ENCODE peak calls at places on chromosomes 16 and 17, in eight cellular contexts. K is right atrium auricular region, E is SK-N-SH, A is mesothelial cell of epicardium, F is cardiac muscle cell, Y is fibroblast of lung, T is neural progenitor cell, C is WTC11. Z is an unnamed sample.

GRCh38 chr16:80682435-80683070 is 121.8 kb downstream of the CDYL2 start:
- DNase-seq in C (no peak), K (no peak), F (no peak), Y (peak; percentile 48), A (no peak), E (no peak), T (no peak), Z (no peak)

GRCh38 chr16:13883881-13884280 is 36.1 kb upstream of the ERCC4 start:
- DNase-seq in A (no peak), Y (peak; percentile 13), F (no peak), T (no peak), E (no peak), C (no peak), K (no peak), Z (no peak)

GRCh38 chr17:79948918-79949645 is 86.6 kb downstream of the TBC1D16 start:
- DNase-seq in E (peak; percentile 40), Y (no peak), C (no peak), A (no peak), K (no peak), T (peak; percentile 51), F (no peak), Z (no peak)

GRCh38 chr17:49842846-49843245 is 5.0 kb downstream of the TAC4 start:
- DNase-seq in E (no peak), T (no peak), K (no peak), C (no peak), F (no peak), Y (no peak), A (no peak), Z (no peak)

GRCh38 chr17:863880-864279 is 81.7 kb downstream of the MRM3 start:
- DNase-seq in T (no peak), A (no peak), Y (no peak), C (no peak), F (no peak), E (no peak), K (no peak), Z (no peak)

GRCh38 chr17:34400301-34400931 is 37.4 kb upstream of the CCL1 start:
- DNase-seq in E (no peak), C (no peak), T (no peak), A (no peak), F (no peak), K (no peak), Y (no peak), Z (no peak)

GRCh38 chr16:58843675-58844074 is 109.6 kb upstream of the GOT2 start:
- DNase-seq in Y (peak; percentile 33), K (no peak), T (peak; percentile 38), A (no peak), F (peak; percentile 35), E (peak; percentile 42), C (no peak), Z (no peak)

GRCh38 chr17:5541610-5542202 is 42.6 kb downstream of the NLRP1 start:
- DNase-seq in K (no peak), F (no peak), Y (no peak), T (peak; percentile 37), A (no peak), C (peak; percentile 31), E (no peak), Z (no peak)

GRCh38 chr16:30472328-30472942 is at the start of gene ITGAL:
- DNase-seq in K (peak; percentile 60), C (no peak), A (no peak), F (no peak), T (no peak), Y (no peak), E (no peak), Z (no peak)

GRCh38 chr17:44970136-44970737 is 2.1 kb upstream of the C1QL1 start:
- DNase-seq in K (no peak), Y (peak; percentile 31), C (peak; percentile 44), F (peak; percentile 60), E (peak; percentile 77), T (peak; percentile 81), A (no peak), Z (no peak)

GRCh38 chr16:89357460-89357859 is 132.9 kb downstream of the ANKRD11 start:
- DNase-seq in Y (no peak), E (peak; percentile 89), A (no peak), F (peak; percentile 59), C (no peak), T (peak; percentile 64), K (no peak), Z (no peak)

GRCh38 chr16:29702307-29702706 is 23.3 kb downstream of the QPRT start:
- DNase-seq in K (no peak), A (no peak), Y (no peak), T (no peak), C (no peak), E (no peak), F (no peak), Z (no peak)

GRCh38 chr16:2157480-2158261 is 2.1 kb downstream of the TRAF7 start:
- DNase-seq in K (no peak), C (no peak), F (no peak), A (no peak), Y (no peak), T (no peak), E (no peak), Z (no peak)

GRCh38 chr17:6548034-6548433 is 8.3 kb downstream of the PITPNM3 start:
- DNase-seq in A (no peak), K (no peak), T (no peak), Y (peak; percentile 7), C (no peak), F (no peak), E (no peak), Z (no peak)

GRCh38 chr16:68091604-68092261 is 6.6 kb downstream of the NFATC3 start:
- DNase-seq in E (no peak), Y (peak; percentile 70), K (no peak), C (no peak), A (no peak), F (no peak), T (no peak), Z (no peak)

GRCh38 chr16:57675752-57676623 is 7.9 kb downstream of the ADGRG3 start:
- DNase-seq in K (peak; percentile 66), E (no peak), C (peak; percentile 62), Y (no peak), T (peak; percentile 65), F (peak; percentile 35), A (no peak), Z (no peak)

GRCh38 chr17:60513014-60513413 is 13.0 kb downstream of the APPBP2 start:
- DNase-seq in T (no peak), E (no peak), Y (no peak), A (no peak), K (no peak), F (no peak), C (no peak), Z (no peak)

GRCh38 chr16:81748476-81749198 is 30.5 kb upstream of the PLCG2 start:
- DNase-seq in Y (no peak), C (no peak), T (no peak), A (no peak), K (no peak), E (no peak), F (no peak), Z (no peak)

GRCh38 chr17:82892869-82893565 is 53.2 kb upstream of the ZNF750 start:
- DNase-seq in T (no peak), K (no peak), F (peak; percentile 21), Y (no peak), E (no peak), A (no peak), C (no peak), Z (no peak)

DNA sequence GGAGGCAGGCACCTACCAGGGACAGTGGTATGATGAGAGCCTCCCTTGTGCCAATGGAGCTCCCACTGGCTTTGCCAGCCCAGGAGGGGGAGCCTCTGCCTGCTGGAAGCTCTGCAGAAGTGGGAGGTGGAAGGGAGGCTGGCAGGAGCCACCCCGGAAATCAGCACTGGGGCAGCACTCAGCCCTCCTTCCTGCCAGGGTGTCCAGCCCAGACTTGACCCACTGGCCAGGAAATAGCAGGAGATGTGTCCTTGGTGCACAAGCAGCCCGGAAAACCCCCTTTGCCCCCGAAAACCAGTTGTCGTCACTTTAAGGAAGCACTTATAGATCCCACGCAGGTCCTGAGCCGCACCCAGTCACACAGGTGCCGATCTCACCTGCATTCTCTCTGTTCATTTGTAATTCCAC is 49.3 kb upstream of the CACNG4 start:
- DNase-seq in E (peak; percentile 76), A (no peak), C (peak; percentile 43), T (peak; percentile 35), Y (no peak), F (no peak), K (no peak), Z (no peak)
- TF ChIP-seq CTCF in E (peak; percentile 58), A (no peak), C (no peak), T (peak; percentile 36), Y (no peak), F (no peak), K (peak; percentile 26), Z (peak; percentile 31)

DNA sequence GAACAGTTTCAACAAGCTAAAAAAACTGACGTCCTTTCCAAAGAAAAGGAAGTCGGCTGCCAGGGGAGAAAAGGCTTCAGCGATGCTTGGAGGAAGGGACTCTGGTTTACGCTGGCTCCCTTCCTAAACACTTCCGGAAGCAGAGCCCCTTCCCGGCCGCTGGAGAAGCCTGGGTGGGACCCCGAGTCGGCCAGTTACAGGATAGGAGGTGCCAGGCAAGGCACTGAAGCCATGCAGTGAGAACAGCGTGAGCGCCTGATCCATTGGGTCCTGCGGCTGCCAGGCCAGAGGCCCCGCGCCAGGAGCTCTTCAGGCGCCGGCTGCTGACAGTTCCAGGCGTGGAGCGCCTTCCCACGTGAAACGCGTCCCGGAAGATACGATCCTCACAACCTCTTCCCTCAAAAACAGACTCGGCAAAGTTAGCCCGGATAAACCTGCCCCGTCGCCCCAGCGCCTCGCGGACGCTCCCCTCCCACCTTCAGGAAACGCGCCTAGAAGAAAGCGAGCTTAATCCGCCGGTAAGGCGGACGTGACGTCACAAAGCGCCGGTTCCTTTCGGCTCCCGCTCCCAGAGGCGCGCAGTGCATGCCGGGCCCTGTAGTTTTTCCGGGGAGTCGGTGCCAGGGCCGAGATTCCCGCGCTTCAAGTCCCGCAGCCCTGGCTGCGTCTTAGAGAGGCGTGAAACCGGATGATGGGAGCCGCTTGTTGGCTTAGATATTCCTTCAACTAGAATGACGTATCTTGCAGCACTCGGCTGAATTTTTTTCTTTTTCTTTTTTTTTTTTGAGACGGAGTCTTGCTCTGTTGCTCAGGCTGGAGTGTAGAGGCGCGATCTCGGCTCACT is at the start of gene ADAT1:
- DNase-seq in C (peak; percentile 98), A (peak; percentile 97), K (peak; percentile 99), T (peak; percentile 100), Y (peak; percentile 99), E (peak; percentile 90), F (peak; percentile 100), Z (peak; percentile 41)
- TF ChIP-seq CTCF in C (no peak), A (no peak), K (no peak), T (no peak), Y (no peak), E (no peak), F (no peak), Z (no peak)

GRCh38 chr17:63435681-63436522 is 10.2 kb downstream of the CYB561 start:
- DNase-seq in F (no peak), K (no peak), C (peak; percentile 69), E (peak; percentile 45), A (no peak), T (no peak), Y (no peak), Z (no peak)
- TF ChIP-seq CTCF in F (no peak), K (no peak), C (no peak), E (peak; percentile 12), A (no peak), T (no peak), Y (no peak), Z (no peak)

DNA sequence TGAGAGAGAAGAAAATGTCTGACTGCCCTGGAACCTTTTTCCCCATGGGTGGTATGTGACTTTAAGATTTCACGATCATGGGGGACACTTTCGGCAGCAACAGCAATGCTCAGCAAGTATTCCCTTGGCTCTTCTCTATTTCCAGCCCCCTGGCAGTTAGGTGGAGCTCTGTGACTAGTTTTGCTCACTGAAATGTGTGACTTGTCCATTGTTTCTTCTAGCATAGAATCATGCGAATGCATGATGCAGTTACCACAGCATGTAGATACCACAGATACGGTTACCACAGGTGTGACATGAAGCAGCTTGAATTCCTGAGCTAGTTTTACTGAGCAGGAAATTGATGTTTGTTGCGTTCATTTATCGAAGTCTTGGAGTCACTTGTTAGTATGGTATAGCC is 1034.5 kb upstream of the EEF2KMT start:
- DNase-seq in Y (peak; percentile 43), F (no peak), A (no peak), E (no peak), K (no peak), C (no peak), T (no peak), Z (no peak)
- TF ChIP-seq CTCF in Y (no peak), F (no peak), A (no peak), E (no peak), K (no peak), C (no peak), T (peak; percentile 5), Z (no peak)

Z was measured in D721Med.